ENCODE peak calls at places on chromosomes 2 and 18, in ten cellular contexts. G, U, T, R, B, S, N, C, F and L are unnamed samples.

GRCh38 chr18:50398947-50399346 is 24.1 kb downstream of the SKA1 start:
- DNase-seq in G (no peak), U (no peak), T (no peak), R (no peak), B (no peak), S (no peak), N (no peak), C (no peak), F (no peak), L (no peak)

GRCh38 chr2:105539331-105539730 is 140.5 kb upstream of the FHL2 start:
- DNase-seq in G (no peak), U (no peak), T (no peak), R (no peak), B (no peak), S (no peak), N (no peak), C (no peak), F (no peak), L (no peak)

GRCh38 chr2:24853046-24853445 is 59.8 kb downstream of the CENPO start:
- DNase-seq in G (no peak), U (no peak), T (no peak), R (no peak), B (no peak), S (no peak), N (no peak), C (no peak), F (no peak), L (no peak)

GRCh38 chr18:39842042-39842791 is 2112.8 kb upstream of the PIK3C3 start:
- DNase-seq in G (no peak), U (no peak), T (peak), R (no peak), B (no peak), S (no peak), N (no peak), C (no peak), F (no peak), L (no peak)

GRCh38 chr18:76395609-76396008 is 99.4 kb downstream of the ZNF516 start:
- DNase-seq in G (no peak), U (no peak), T (no peak), R (no peak), B (no peak), S (no peak), N (no peak), C (no peak), F (no peak), L (no peak)

GRCh38 chr2:132448771-132449170 is 32.2 kb downstream of the GPR39 start:
- DNase-seq in G (peak), U (peak), T (peak), R (no peak), B (no peak), S (no peak), N (peak), C (no peak), F (peak), L (no peak)

GRCh38 chr2:218281449-218281848 is 10.9 kb downstream of the TMBIM1 start:
- DNase-seq in G (peak), U (no peak), T (no peak), R (no peak), B (no peak), S (no peak), N (no peak), C (no peak), F (no peak), L (no peak)

GRCh38 chr2:62934501-62934900 is 116.1 kb upstream of the OTX1 start:
- DNase-seq in G (peak), U (no peak), T (no peak), R (no peak), B (no peak), S (no peak), N (no peak), C (no peak), F (no peak), L (no peak)

GRCh38 chr2:132438650-132439030 is 22.0 kb downstream of the GPR39 start:
- DNase-seq in G (peak), U (no peak), T (peak), R (no peak), B (no peak), S (no peak), N (peak), C (no peak), F (no peak), L (peak)

GRCh38 chr18:363327-364115 is 95.7 kb upstream of the THOC1 start:
- DNase-seq in G (peak), U (no peak), T (peak), R (no peak), B (no peak), S (no peak), N (no peak), C (no peak), F (no peak), L (no peak)

GRCh38 chr2:64716569-64716968 is 62.9 kb upstream of the SERTAD2 start:
- DNase-seq in G (no peak), U (no peak), T (no peak), R (no peak), B (no peak), S (no peak), N (no peak), C (no peak), F (no peak), L (no peak)

GRCh38 chr2:159169187-159169586 is 117.3 kb downstream of the WDSUB1 start:
- DNase-seq in G (no peak), U (no peak), T (no peak), R (no peak), B (no peak), S (no peak), N (peak), C (no peak), F (no peak), L (peak)

GRCh38 chr2:20184067-20184938 is 40.6 kb downstream of the SDC1 start:
- DNase-seq in G (peak), U (no peak), T (no peak), R (no peak), B (no peak), S (no peak), N (peak), C (no peak), F (no peak), L (no peak)

GRCh38 chr18:55405655-55406373 is 182.2 kb downstream of the TCF4 start:
- DNase-seq in G (peak), U (peak), T (no peak), R (no peak), B (no peak), S (peak), N (peak), C (peak), F (peak), L (peak)

GRCh38 chr2:46490521-46491141 is 11.3 kb downstream of the TMEM247 start:
- DNase-seq in G (no peak), U (no peak), T (no peak), R (no peak), B (no peak), S (no peak), N (peak), C (peak), F (no peak), L (no peak)

GRCh38 chr2:119198267-119198840 is 25.3 kb upstream of the STEAP3 start:
- DNase-seq in G (peak), U (no peak), T (no peak), R (no peak), B (no peak), S (no peak), N (peak), C (no peak), F (no peak), L (no peak)

GRCh38 chr2:46956981-46957531 is 41.5 kb upstream of the MCFD2 start:
- DNase-seq in G (no peak), U (no peak), T (no peak), R (no peak), B (no peak), S (no peak), N (no peak), C (no peak), F (no peak), L (no peak)